ENCODE peak calls at places on chromosome 9, in five cellular contexts. U, R, K, J and D are unnamed samples.

GRCh38 chr9:112241491-112241890 is 66.4 kb upstream of the SUSD1 start:
- DNase-seq in U (peak), R (no peak), K (no peak), J (no peak), D (no peak)

GRCh38 chr9:7165350-7165937 is 407.7 kb downstream of the KDM4C start:
- DNase-seq in U (no peak), R (no peak), K (no peak), J (no peak), D (no peak)

GRCh38 chr9:13841801-13842462 is 472.0 kb downstream of the NFIB start:
- DNase-seq in U (no peak), R (no peak), K (no peak), J (peak), D (no peak)

GRCh38 chr9:133810556-133811195 is 72.5 kb upstream of the SARDH start:
- DNase-seq in U (no peak), R (no peak), K (no peak), J (no peak), D (no peak)

GRCh38 chr9:72586388-72587160 is 65.2 kb downstream of the TMC1 start:
- DNase-seq in U (peak), R (peak), K (peak), J (no peak), D (peak)

GRCh38 chr9:2621678-2622360 is at the start of gene VLDLR:
- DNase-seq in U (no peak), R (peak), K (no peak), J (peak), D (peak)

GRCh38 chr9:98142182-98142924 is 23.3 kb upstream of the TRIM14 start:
- DNase-seq in U (no peak), R (no peak), K (no peak), J (no peak), D (no peak)

GRCh38 chr9:85067792-85068191 is 398.3 kb downstream of the NTRK2 start:
- DNase-seq in U (no peak), R (no peak), K (no peak), J (no peak), D (no peak)

GRCh38 chr9:80028501-80028900 is 456.7 kb downstream of the TLE4 start:
- DNase-seq in U (no peak), R (no peak), K (no peak), J (no peak), D (no peak)

DNA sequence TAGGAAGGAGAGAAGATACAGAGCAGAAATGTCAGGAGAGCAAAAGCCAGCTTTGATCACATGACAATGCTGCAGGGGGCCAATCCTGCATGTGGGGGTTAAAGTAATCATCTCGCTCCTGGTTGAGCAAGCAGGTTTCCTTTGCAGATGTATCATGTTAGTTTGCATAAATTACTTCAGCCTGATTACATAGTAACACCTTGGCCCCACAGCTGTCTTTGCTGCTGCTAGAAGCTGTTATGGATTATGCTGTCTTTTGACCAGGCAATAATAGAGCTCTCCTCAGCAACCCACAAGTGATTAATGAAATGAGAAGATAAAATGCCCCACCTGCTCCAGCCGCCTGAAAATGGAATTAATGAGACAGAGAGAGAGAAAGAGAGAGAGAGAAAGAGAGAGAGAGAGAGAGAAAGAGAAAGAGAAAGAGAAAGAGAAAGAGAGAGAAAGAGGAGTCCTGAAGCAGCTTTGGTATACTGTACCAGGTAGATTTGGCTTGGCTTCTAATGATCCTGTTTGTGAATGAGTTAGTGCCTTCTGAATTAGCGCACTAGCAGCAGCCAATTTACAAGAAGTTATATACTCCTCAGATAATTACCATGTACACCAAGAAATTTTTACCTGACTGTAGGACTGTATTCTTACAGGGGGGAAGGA is 174.3 kb upstream of the RORB start:
- DNase-seq in U (no peak), R (no peak), K (no peak), J (no peak), D (no peak)
- H3K4me3 ChIP-seq in U (no peak), R (no peak), K (no peak), J (no peak), D (no peak)

DNA sequence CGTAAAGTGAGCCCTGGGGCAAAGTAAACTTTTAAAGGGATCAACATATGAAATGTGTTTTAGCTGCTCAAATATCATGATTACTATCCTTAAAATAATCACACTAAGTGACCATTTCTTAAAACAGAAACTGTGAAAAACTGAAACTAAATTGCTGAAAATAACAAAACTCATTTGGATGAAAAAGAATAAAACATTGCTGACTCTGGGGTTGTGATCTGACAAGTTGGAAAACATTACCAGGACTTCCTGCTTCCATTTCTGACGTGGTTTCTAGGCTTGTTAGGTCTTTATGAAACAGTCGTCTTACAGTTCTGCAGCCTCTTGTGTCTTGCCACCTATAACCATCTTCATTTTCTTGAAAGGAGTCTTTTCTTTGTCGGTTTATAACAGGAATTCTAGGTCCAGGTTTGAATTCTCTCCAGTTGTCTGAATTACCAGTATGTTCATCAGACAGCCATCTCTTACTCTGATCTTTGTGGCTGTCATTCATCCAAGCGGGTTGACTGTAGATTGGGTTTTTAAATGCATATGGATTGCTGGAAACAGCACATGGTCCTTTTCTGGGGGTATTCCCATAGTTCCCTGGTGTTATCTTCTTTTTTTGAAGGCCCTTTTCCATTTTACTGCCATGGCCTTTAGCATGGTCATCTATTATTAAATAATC is 1.6 kb downstream of the TUT7 start:
- DNase-seq in U (no peak), R (no peak), K (no peak), J (no peak), D (no peak)
- H3K4me3 ChIP-seq in U (peak), R (peak), K (peak), J (peak), D (no peak)

GRCh38 chr9:86186696-86187095 is 72.8 kb downstream of the C9orf153 start:
- DNase-seq in U (no peak), R (no peak), K (no peak), J (no peak), D (no peak)
- H3K4me3 ChIP-seq in U (no peak), R (no peak), K (no peak), J (no peak), D (no peak)

GRCh38 chr9:94799578-94800264 is 73.2 kb downstream of the AOPEP start:
- DNase-seq in U (peak), R (no peak), K (no peak), J (no peak), D (no peak)
- H3K4me3 ChIP-seq in U (no peak), R (no peak), K (no peak), J (no peak), D (no peak)